ENCODE peak calls at places on chromosome 14, in seven cellular contexts. F, C, O, W, K, J and S are unnamed samples.

GRCh38 chr14:100791995-100792394 is 33.9 kb upstream of the MEG3 start:
- DNase-seq in F (no peak), C (no peak), O (no peak), W (no peak), K (no peak), J (no peak), S (no peak)

GRCh38 chr14:33019346-33019745 is 80.7 kb downstream of the NPAS3 start:
- DNase-seq in F (no peak), C (no peak), O (no peak), W (no peak), K (no peak), J (no peak), S (no peak)

GRCh38 chr14:63249112-63249511 is 44.9 kb downstream of the RHOJ start:
- DNase-seq in F (no peak), C (no peak), O (no peak), W (no peak), K (peak), J (no peak), S (peak)

GRCh38 chr14:91252901-91253794 is 8.6 kb upstream of the GPR68 start:
- DNase-seq in F (no peak), C (peak), O (peak), W (no peak), K (no peak), J (no peak), S (no peak)

GRCh38 chr14:99671230-99672224 is 12.6 kb upstream of the CYP46A1 start:
- DNase-seq in F (no peak), C (no peak), O (no peak), W (no peak), K (no peak), J (no peak), S (no peak)

GRCh38 chr14:95248422-95248821 is 71.3 kb downstream of the CLMN start:
- DNase-seq in F (no peak), C (no peak), O (no peak), W (no peak), K (no peak), J (no peak), S (no peak)

GRCh38 chr14:105879503-105879866 is 353.1 kb downstream of the TMEM121 start:
- DNase-seq in F (no peak), C (peak), O (no peak), W (no peak), K (no peak), J (no peak), S (no peak)

GRCh38 chr14:86815341-86815740 is 1177.6 kb downstream of the GALC start:
- DNase-seq in F (no peak), C (no peak), O (no peak), W (no peak), K (no peak), J (no peak), S (no peak)

GRCh38 chr14:98173291-98173690 is 1098.7 kb downstream of the BCL11B start:
- DNase-seq in F (no peak), C (peak), O (peak), W (no peak), K (no peak), J (no peak), S (no peak)

GRCh38 chr14:54627718-54628345 is 60.9 kb downstream of the SAMD4A start:
- DNase-seq in F (peak), C (peak), O (peak), W (no peak), K (peak), J (no peak), S (peak)

GRCh38 chr14:102620413-102620812 is 28.0 kb downstream of the RCOR1 start:
- DNase-seq in F (no peak), C (no peak), O (no peak), W (no peak), K (no peak), J (no peak), S (peak)

GRCh38 chr14:75969126-75969525 is 12.7 kb downstream of the TGFB3 start:
- DNase-seq in F (no peak), C (no peak), O (no peak), W (peak), K (peak), J (no peak), S (no peak)

GRCh38 chr14:100605706-100606686 is 18.8 kb upstream of the BEGAIN start:
- DNase-seq in F (no peak), C (no peak), O (no peak), W (no peak), K (no peak), J (no peak), S (peak)

GRCh38 chr14:92563359-92563758 is 49.8 kb downstream of the RIN3 start:
- DNase-seq in F (no peak), C (peak), O (peak), W (no peak), K (peak), J (peak), S (peak)

GRCh38 chr14:99611639-99612038 is 7.6 kb upstream of the CCDC85C start:
- DNase-seq in F (no peak), C (no peak), O (no peak), W (no peak), K (no peak), J (no peak), S (no peak)

GRCh38 chr14:91286530-91286937 is 42.0 kb upstream of the GPR68 start:
- DNase-seq in F (peak), C (peak), O (peak), W (peak), K (peak), J (peak), S (peak)

GRCh38 chr14:70754989-70755388 is 54.3 kb downstream of the MAP3K9 start:
- DNase-seq in F (no peak), C (no peak), O (no peak), W (no peak), K (peak), J (peak), S (peak)

GRCh38 chr14:24701031-24701430 is 67.0 kb upstream of the GZMB start:
- DNase-seq in F (no peak), C (no peak), O (peak), W (no peak), K (no peak), J (no peak), S (no peak)

GRCh38 chr14:99129211-99129696 is 142.7 kb downstream of the BCL11B start:
- DNase-seq in F (no peak), C (no peak), O (peak), W (no peak), K (no peak), J (no peak), S (no peak)

GRCh38 chr14:89399594-89400068 is 17.4 kb downstream of the FOXN3 start:
- DNase-seq in F (peak), C (peak), O (no peak), W (peak), K (peak), J (peak), S (peak)

GRCh38 chr14:64855732-64856527 is 23.8 kb downstream of the SPTB start:
- DNase-seq in F (no peak), C (no peak), O (no peak), W (no peak), K (no peak), J (no peak), S (no peak)

GRCh38 chr14:36442824-36443241 is 77.2 kb downstream of the NKX2-1 start:
- DNase-seq in F (no peak), C (no peak), O (no peak), W (no peak), K (no peak), J (no peak), S (no peak)

GRCh38 chr14:75934998-75935628 is 46.7 kb downstream of the TGFB3 start:
- DNase-seq in F (peak), C (no peak), O (peak), W (no peak), K (no peak), J (no peak), S (no peak)

GRCh38 chr14:93106541-93107156 is 9.1 kb downstream of the ITPK1 start:
- DNase-seq in F (no peak), C (no peak), O (no peak), W (no peak), K (no peak), J (no peak), S (no peak)

GRCh38 chr14:75361751-75362433 is 65.9 kb upstream of the JDP2 start:
- DNase-seq in F (no peak), C (no peak), O (no peak), W (no peak), K (peak), J (no peak), S (no peak)

GRCh38 chr14:89899917-89900680 is 54.4 kb downstream of the EFCAB11 start:
- DNase-seq in F (peak), C (peak), O (peak), W (peak), K (peak), J (no peak), S (peak)

GRCh38 chr14:60723218-60724079 is 702 bp downstream of the SIX4 start:
- DNase-seq in F (no peak), C (peak), O (peak), W (no peak), K (peak), J (peak), S (peak)

GRCh38 chr14:67166450-67166853 is 22.8 kb upstream of the GARIN2 start:
- DNase-seq in F (peak), C (peak), O (peak), W (peak), K (peak), J (peak), S (peak)

GRCh38 chr14:37546621-37547447 is 48.2 kb downstream of the FOXA1 start:
- DNase-seq in F (no peak), C (no peak), O (no peak), W (peak), K (no peak), J (peak), S (peak)

GRCh38 chr14:59869381-59870255 is 958 bp downstream of the RTN1 start:
- DNase-seq in F (no peak), C (peak), O (no peak), W (no peak), K (no peak), J (no peak), S (no peak)